ENCODE peak calls at places on chromosomes 16 and 17, in nine cellular contexts. One of them, this sample, is unnamed.

GRCh38 chr16:68719993-68720489 is 17.1 kb upstream of the CDH1 start:
- DNase-seq in cardiac muscle cell: no peak
- DNase-seq in endodermal cell: no peak
- DNase-seq in AG10803: no peak
- DNase-seq in left ventricle myocardium inferior: no peak
- DNase-seq in glutamatergic neuron: no peak
- DNase-seq in fibroblast of lung: no peak
- DNase-seq in lower leg skin: no peak
- DNase-seq in right lobe of liver: no peak
- DNase-seq in this sample: no peak

GRCh38 chr17:77490361-77491183 is 349.8 kb downstream of the SEC14L1 start:
- DNase-seq in cardiac muscle cell: no peak
- DNase-seq in endodermal cell: peak
- DNase-seq in AG10803: no peak
- DNase-seq in left ventricle myocardium inferior: peak
- DNase-seq in glutamatergic neuron: no peak
- DNase-seq in fibroblast of lung: no peak
- DNase-seq in lower leg skin: no peak
- DNase-seq in right lobe of liver: peak
- DNase-seq in this sample: no peak

GRCh38 chr17:80453980-80454556 is 22.3 kb downstream of the NPTX1 start:
- DNase-seq in cardiac muscle cell: no peak
- DNase-seq in endodermal cell: no peak
- DNase-seq in AG10803: no peak
- DNase-seq in left ventricle myocardium inferior: no peak
- DNase-seq in glutamatergic neuron: no peak
- DNase-seq in fibroblast of lung: no peak
- DNase-seq in lower leg skin: no peak
- DNase-seq in right lobe of liver: no peak
- DNase-seq in this sample: no peak

GRCh38 chr17:74525781-74526288 is 5.4 kb downstream of the CD300LB start:
- DNase-seq in cardiac muscle cell: no peak
- DNase-seq in endodermal cell: peak
- DNase-seq in AG10803: no peak
- DNase-seq in left ventricle myocardium inferior: no peak
- DNase-seq in glutamatergic neuron: no peak
- DNase-seq in fibroblast of lung: no peak
- DNase-seq in lower leg skin: peak
- DNase-seq in right lobe of liver: no peak
- DNase-seq in this sample: no peak

GRCh38 chr17:67211742-67212141 is 33.3 kb downstream of the HELZ start:
- DNase-seq in cardiac muscle cell: peak
- DNase-seq in endodermal cell: no peak
- DNase-seq in AG10803: peak
- DNase-seq in left ventricle myocardium inferior: no peak
- DNase-seq in glutamatergic neuron: no peak
- DNase-seq in fibroblast of lung: peak
- DNase-seq in lower leg skin: no peak
- DNase-seq in right lobe of liver: no peak
- DNase-seq in this sample: no peak

GRCh38 chr17:39631403-39631802 is 4.7 kb downstream of the PPP1R1B start:
- DNase-seq in cardiac muscle cell: no peak
- DNase-seq in endodermal cell: peak
- DNase-seq in AG10803: no peak
- DNase-seq in left ventricle myocardium inferior: no peak
- DNase-seq in glutamatergic neuron: no peak
- DNase-seq in fibroblast of lung: no peak
- DNase-seq in lower leg skin: no peak
- DNase-seq in right lobe of liver: no peak
- DNase-seq in this sample: peak

GRCh38 chr16:49822649-49823370 is 33.1 kb downstream of the ZNF423 start:
- DNase-seq in cardiac muscle cell: no peak
- DNase-seq in endodermal cell: no peak
- DNase-seq in AG10803: no peak
- DNase-seq in left ventricle myocardium inferior: no peak
- DNase-seq in glutamatergic neuron: no peak
- DNase-seq in fibroblast of lung: no peak
- DNase-seq in lower leg skin: no peak
- DNase-seq in right lobe of liver: no peak
- DNase-seq in this sample: no peak

GRCh38 chr17:75242461-75243042 is 18.9 kb downstream of the GGA3 start:
- DNase-seq in cardiac muscle cell: no peak
- DNase-seq in endodermal cell: no peak
- DNase-seq in AG10803: no peak
- DNase-seq in left ventricle myocardium inferior: no peak
- DNase-seq in glutamatergic neuron: no peak
- DNase-seq in fibroblast of lung: no peak
- DNase-seq in lower leg skin: no peak
- DNase-seq in right lobe of liver: no peak
- DNase-seq in this sample: no peak

GRCh38 chr17:46841561-46842379 is 9.6 kb upstream of the WNT9B start:
- DNase-seq in cardiac muscle cell: peak
- DNase-seq in endodermal cell: peak
- DNase-seq in AG10803: no peak
- DNase-seq in left ventricle myocardium inferior: no peak
- DNase-seq in glutamatergic neuron: peak
- DNase-seq in fibroblast of lung: no peak
- DNase-seq in lower leg skin: no peak
- DNase-seq in right lobe of liver: no peak
- DNase-seq in this sample: peak

GRCh38 chr17:46839211-46839610 is 12.2 kb upstream of the WNT9B start:
- DNase-seq in cardiac muscle cell: no peak
- DNase-seq in endodermal cell: no peak
- DNase-seq in AG10803: no peak
- DNase-seq in left ventricle myocardium inferior: no peak
- DNase-seq in glutamatergic neuron: no peak
- DNase-seq in fibroblast of lung: no peak
- DNase-seq in lower leg skin: no peak
- DNase-seq in right lobe of liver: no peak
- DNase-seq in this sample: no peak

GRCh38 chr17:46847204-46848191 is 3.9 kb upstream of the WNT9B start:
- DNase-seq in cardiac muscle cell: no peak
- DNase-seq in endodermal cell: peak
- DNase-seq in AG10803: no peak
- DNase-seq in left ventricle myocardium inferior: no peak
- DNase-seq in glutamatergic neuron: no peak
- DNase-seq in fibroblast of lung: no peak
- DNase-seq in lower leg skin: no peak
- DNase-seq in right lobe of liver: no peak
- DNase-seq in this sample: peak

GRCh38 chr17:46837521-46837920 is 13.9 kb upstream of the WNT9B start:
- DNase-seq in cardiac muscle cell: no peak
- DNase-seq in endodermal cell: peak
- DNase-seq in AG10803: no peak
- DNase-seq in left ventricle myocardium inferior: no peak
- DNase-seq in glutamatergic neuron: no peak
- DNase-seq in fibroblast of lung: no peak
- DNase-seq in lower leg skin: no peak
- DNase-seq in right lobe of liver: no peak
- DNase-seq in this sample: no peak

DNA sequence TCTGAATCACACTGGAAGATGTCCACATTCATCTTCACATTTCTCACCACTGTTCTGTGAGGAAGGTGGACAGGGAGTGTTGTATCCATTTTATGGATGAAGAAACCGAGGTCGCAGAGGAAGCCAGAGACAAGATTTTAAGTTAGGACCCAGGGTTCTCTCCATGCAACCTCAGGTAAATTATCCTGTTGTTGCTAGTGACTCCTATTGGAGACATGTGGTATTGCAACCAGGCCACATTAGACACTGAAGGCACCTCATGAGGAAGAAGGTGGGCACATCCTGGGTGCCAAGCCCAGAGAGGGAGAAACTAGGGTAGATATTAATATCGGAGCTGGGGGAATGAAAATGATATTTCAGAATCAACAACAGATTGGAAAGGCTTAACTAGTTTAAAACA is 8.5 kb upstream of the WNT9B start:
- DNase-seq in cardiac muscle cell: no peak
- DNase-seq in endodermal cell: peak
- DNase-seq in AG10803: no peak
- DNase-seq in left ventricle myocardium inferior: no peak
- DNase-seq in glutamatergic neuron: no peak
- DNase-seq in fibroblast of lung: no peak
- DNase-seq in lower leg skin: no peak
- DNase-seq in right lobe of liver: no peak
- DNase-seq in this sample: no peak
- TF ChIP-seq CTCF in cardiac muscle cell: peak
- TF ChIP-seq CTCF in endodermal cell: peak
- TF ChIP-seq CTCF in AG10803: peak
- TF ChIP-seq CTCF in left ventricle myocardium inferior: peak
- TF ChIP-seq CTCF in glutamatergic neuron: peak
- TF ChIP-seq CTCF in fibroblast of lung: peak
- TF ChIP-seq CTCF in lower leg skin: no peak
- TF ChIP-seq CTCF in right lobe of liver: no peak
- TF ChIP-seq CTCF in this sample: no peak

DNA sequence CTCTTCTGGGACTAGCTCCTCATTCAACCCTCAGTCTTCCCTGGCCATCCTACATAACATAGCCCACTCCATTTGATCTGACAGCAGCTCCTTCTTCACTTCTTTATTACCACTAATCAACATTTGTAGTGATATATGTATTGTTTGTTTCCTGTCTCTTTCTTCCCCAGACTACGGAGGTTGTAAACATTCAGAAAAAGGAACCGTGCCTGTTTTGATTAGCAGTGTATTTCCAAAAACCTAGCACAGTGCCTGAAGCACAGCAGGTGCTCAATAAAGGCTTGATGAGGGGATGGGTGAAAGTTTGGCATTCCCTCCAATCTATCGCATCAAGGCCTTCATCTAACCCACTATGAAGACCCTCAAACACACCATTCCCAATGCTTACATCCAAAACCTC is 150.8 kb downstream of the XYLT1 start:
- DNase-seq in cardiac muscle cell: no peak
- DNase-seq in endodermal cell: no peak
- DNase-seq in AG10803: no peak
- DNase-seq in left ventricle myocardium inferior: no peak
- DNase-seq in glutamatergic neuron: no peak
- DNase-seq in fibroblast of lung: no peak
- DNase-seq in lower leg skin: no peak
- DNase-seq in right lobe of liver: no peak
- DNase-seq in this sample: no peak
- TF ChIP-seq CTCF in cardiac muscle cell: no peak
- TF ChIP-seq CTCF in endodermal cell: no peak
- TF ChIP-seq CTCF in AG10803: no peak
- TF ChIP-seq CTCF in left ventricle myocardium inferior: no peak
- TF ChIP-seq CTCF in glutamatergic neuron: no peak
- TF ChIP-seq CTCF in fibroblast of lung: no peak
- TF ChIP-seq CTCF in lower leg skin: no peak
- TF ChIP-seq CTCF in right lobe of liver: no peak
- TF ChIP-seq CTCF in this sample: no peak

GRCh38 chr16:88784856-88785105 is 239 bp downstream of the PIEZO1 start:
- DNase-seq in cardiac muscle cell: no peak
- DNase-seq in endodermal cell: no peak
- DNase-seq in AG10803: no peak
- DNase-seq in left ventricle myocardium inferior: no peak
- DNase-seq in glutamatergic neuron: no peak
- DNase-seq in fibroblast of lung: no peak
- DNase-seq in lower leg skin: no peak
- DNase-seq in right lobe of liver: no peak
- DNase-seq in this sample: no peak

GRCh38 chr16:88782454-88783390 is 2.3 kb downstream of the PIEZO1 start:
- DNase-seq in cardiac muscle cell: peak
- DNase-seq in endodermal cell: no peak
- DNase-seq in AG10803: peak
- DNase-seq in left ventricle myocardium inferior: no peak
- DNase-seq in glutamatergic neuron: peak
- DNase-seq in fibroblast of lung: peak
- DNase-seq in lower leg skin: no peak
- DNase-seq in right lobe of liver: no peak
- DNase-seq in this sample: no peak

GRCh38 chr16:88783391-88784073 is 1.5 kb downstream of the PIEZO1 start:
- DNase-seq in cardiac muscle cell: peak
- DNase-seq in endodermal cell: no peak
- DNase-seq in AG10803: peak
- DNase-seq in left ventricle myocardium inferior: no peak
- DNase-seq in glutamatergic neuron: peak
- DNase-seq in fibroblast of lung: peak
- DNase-seq in lower leg skin: no peak
- DNase-seq in right lobe of liver: peak
- DNase-seq in this sample: no peak

GRCh38 chr16:88785106-88785924 is at the start of gene PIEZO1:
- DNase-seq in cardiac muscle cell: peak
- DNase-seq in endodermal cell: peak
- DNase-seq in AG10803: peak
- DNase-seq in left ventricle myocardium inferior: peak
- DNase-seq in glutamatergic neuron: no peak
- DNase-seq in fibroblast of lung: peak
- DNase-seq in lower leg skin: peak
- DNase-seq in right lobe of liver: peak
- DNase-seq in this sample: peak

DNA sequence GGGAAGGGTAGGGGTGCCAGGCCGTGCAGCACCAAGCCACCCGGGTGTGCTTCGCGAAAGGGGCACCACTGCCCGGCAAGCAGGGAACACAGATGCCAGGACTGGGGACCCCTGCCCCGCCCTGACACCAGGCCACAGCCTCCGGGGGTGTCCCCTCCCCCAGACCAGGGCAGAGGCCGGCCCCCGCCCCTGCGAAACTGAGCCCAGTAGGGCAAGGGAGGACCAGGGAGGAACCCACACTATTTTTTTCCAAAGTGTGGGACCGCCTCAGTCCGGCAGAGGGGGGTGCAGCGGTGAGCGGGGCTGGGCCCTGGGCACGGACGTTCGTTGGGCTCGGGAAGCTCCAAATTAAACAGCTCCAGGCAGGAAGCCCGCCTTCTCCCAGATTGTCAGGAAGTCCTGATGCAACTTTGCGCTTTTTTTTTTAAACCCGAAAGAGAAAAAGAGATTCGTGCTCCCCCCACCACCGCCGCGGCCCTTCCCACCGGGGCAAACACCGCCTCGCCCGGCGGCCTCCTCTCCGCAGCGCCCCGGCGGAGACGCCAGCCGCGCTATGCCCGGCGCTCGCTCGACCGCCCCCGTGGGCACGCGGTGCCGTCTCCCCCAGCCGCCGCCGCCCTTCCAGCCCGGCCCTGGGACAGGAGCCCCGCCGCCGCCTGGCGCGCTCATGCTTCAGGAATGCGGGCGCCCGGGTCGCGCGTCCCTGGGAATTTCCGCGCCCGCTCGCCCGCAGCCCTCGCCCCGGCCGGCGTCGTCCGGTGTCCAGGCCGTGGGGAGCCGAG is 755 bp downstream of the PIEZO1 start:
- DNase-seq in cardiac muscle cell: peak
- DNase-seq in endodermal cell: peak
- DNase-seq in AG10803: peak
- DNase-seq in left ventricle myocardium inferior: peak
- DNase-seq in glutamatergic neuron: peak
- DNase-seq in fibroblast of lung: peak
- DNase-seq in lower leg skin: peak
- DNase-seq in right lobe of liver: no peak
- DNase-seq in this sample: peak
- TF ChIP-seq CTCF in cardiac muscle cell: peak
- TF ChIP-seq CTCF in endodermal cell: peak
- TF ChIP-seq CTCF in AG10803: peak
- TF ChIP-seq CTCF in left ventricle myocardium inferior: peak
- TF ChIP-seq CTCF in glutamatergic neuron: peak
- TF ChIP-seq CTCF in fibroblast of lung: peak
- TF ChIP-seq CTCF in lower leg skin: no peak
- TF ChIP-seq CTCF in right lobe of liver: peak
- TF ChIP-seq CTCF in this sample: peak

GRCh38 chr16:88062341-88062861 is 111.2 kb downstream of the BANP start:
- DNase-seq in cardiac muscle cell: peak
- DNase-seq in endodermal cell: no peak
- DNase-seq in AG10803: peak
- DNase-seq in left ventricle myocardium inferior: peak
- DNase-seq in glutamatergic neuron: no peak
- DNase-seq in fibroblast of lung: peak
- DNase-seq in lower leg skin: peak
- DNase-seq in right lobe of liver: no peak
- DNase-seq in this sample: no peak

GRCh38 chr16:88061346-88062110 is 110.3 kb downstream of the BANP start:
- DNase-seq in cardiac muscle cell: no peak
- DNase-seq in endodermal cell: no peak
- DNase-seq in AG10803: peak
- DNase-seq in left ventricle myocardium inferior: no peak
- DNase-seq in glutamatergic neuron: no peak
- DNase-seq in fibroblast of lung: peak
- DNase-seq in lower leg skin: no peak
- DNase-seq in right lobe of liver: no peak
- DNase-seq in this sample: no peak

GRCh38 chr16:88059701-88060386 is 108.6 kb downstream of the BANP start:
- DNase-seq in cardiac muscle cell: no peak
- DNase-seq in endodermal cell: no peak
- DNase-seq in AG10803: no peak
- DNase-seq in left ventricle myocardium inferior: peak
- DNase-seq in glutamatergic neuron: peak
- DNase-seq in fibroblast of lung: no peak
- DNase-seq in lower leg skin: no peak
- DNase-seq in right lobe of liver: no peak
- DNase-seq in this sample: no peak

GRCh38 chr16:88058817-88059216 is 107.6 kb downstream of the BANP start:
- DNase-seq in cardiac muscle cell: no peak
- DNase-seq in endodermal cell: no peak
- DNase-seq in AG10803: no peak
- DNase-seq in left ventricle myocardium inferior: peak
- DNase-seq in glutamatergic neuron: peak
- DNase-seq in fibroblast of lung: no peak
- DNase-seq in lower leg skin: no peak
- DNase-seq in right lobe of liver: no peak
- DNase-seq in this sample: peak

GRCh38 chr16:88060524-88061219 is 109.4 kb downstream of the BANP start:
- DNase-seq in cardiac muscle cell: no peak
- DNase-seq in endodermal cell: no peak
- DNase-seq in AG10803: no peak
- DNase-seq in left ventricle myocardium inferior: no peak
- DNase-seq in glutamatergic neuron: no peak
- DNase-seq in fibroblast of lung: no peak
- DNase-seq in lower leg skin: no peak
- DNase-seq in right lobe of liver: no peak
- DNase-seq in this sample: no peak
- TF ChIP-seq CTCF in cardiac muscle cell: no peak
- TF ChIP-seq CTCF in endodermal cell: peak
- TF ChIP-seq CTCF in AG10803: no peak
- TF ChIP-seq CTCF in left ventricle myocardium inferior: no peak
- TF ChIP-seq CTCF in glutamatergic neuron: no peak
- TF ChIP-seq CTCF in fibroblast of lung: no peak
- TF ChIP-seq CTCF in lower leg skin: no peak
- TF ChIP-seq CTCF in right lobe of liver: no peak
- TF ChIP-seq CTCF in this sample: no peak